ENCODE peak calls at places on chromosomes 13 and 19, in six cellular contexts. Q, U, C, V, B and D are unnamed samples.

GRCh38 chr19:11242864-11243797 is 3.7 kb downstream of the ANGPTL8 start:
- DNase-seq in Q (peak; percentile 83), U (peak; percentile 95), C (peak; percentile 85), V (peak; percentile 92), B (peak; percentile 91), D (peak; percentile 100)

GRCh38 chr13:75864718-75865117 is 228.6 kb downstream of the LMO7 start:
- DNase-seq in Q (no peak), U (no peak), C (peak; percentile 68), V (no peak), B (peak; percentile 85), D (no peak)

GRCh38 chr13:30787747-30788535 is 52.6 kb downstream of the ALOX5AP start:
- DNase-seq in Q (no peak), U (no peak), C (peak; percentile 75), V (no peak), B (no peak), D (peak; percentile 88)

GRCh38 chr13:98853791-98854191 is 101.3 kb upstream of the SLC15A1 start:
- DNase-seq in Q (no peak), U (no peak), C (peak; percentile 89), V (no peak), B (no peak), D (peak; percentile 93)

GRCh38 chr19:29376855-29377354 is 148.9 kb upstream of the VSTM2B start:
- DNase-seq in Q (no peak), U (peak; percentile 21), C (no peak), V (no peak), B (no peak), D (no peak)

GRCh38 chr19:41792513-41793413 is 3.6 kb upstream of the CEACAM3 start:
- DNase-seq in Q (peak; percentile 46), U (peak; percentile 73), C (peak; percentile 69), V (peak; percentile 79), B (peak; percentile 93), D (no peak)

GRCh38 chr19:36008336-36008978 is at the start of gene SYNE4:
- DNase-seq in Q (no peak), U (peak; percentile 94), C (peak; percentile 12), V (peak; percentile 75), B (peak; percentile 51), D (peak; percentile 80)

GRCh38 chr13:27919299-27919933 is 384 bp upstream of the PDX1 start:
- DNase-seq in Q (no peak), U (no peak), C (no peak), V (no peak), B (no peak), D (peak; percentile 69)

GRCh38 chr19:1956143-1956537 is 15.2 kb downstream of the CSNK1G2 start:
- DNase-seq in Q (no peak), U (no peak), C (no peak), V (no peak), B (no peak), D (no peak)

GRCh38 chr13:101474419-101474957 is 22.0 kb downstream of the ITGBL1 start:
- DNase-seq in Q (peak; percentile 52), U (peak; percentile 60), C (peak; percentile 69), V (peak; percentile 80), B (peak; percentile 37), D (no peak)

GRCh38 chr13:74838096-74838495 is 643.9 kb downstream of the TBC1D4 start:
- DNase-seq in Q (no peak), U (no peak), C (no peak), V (no peak), B (no peak), D (no peak)

GRCh38 chr13:56888455-56888854 is 252.3 kb upstream of the PRR20A start:
- DNase-seq in Q (no peak), U (no peak), C (no peak), V (no peak), B (no peak), D (no peak)

GRCh38 chr13:26561636-26562537 is 4.4 kb downstream of the WASF3 start:
- DNase-seq in Q (peak; percentile 41), U (no peak), C (peak; percentile 81), V (peak; percentile 73), B (no peak), D (peak; percentile 81)

GRCh38 chr13:36904219-36904618 is 15.8 kb downstream of the SMAD9 start:
- DNase-seq in Q (no peak), U (no peak), C (no peak), V (no peak), B (no peak), D (no peak)

GRCh38 chr19:1754651-1755466 is 1.6 kb downstream of the ONECUT3 start:
- DNase-seq in Q (no peak), U (no peak), C (no peak), V (peak; percentile 70), B (peak; percentile 34), D (no peak)

GRCh38 chr19:45164577-45165335 is 4.0 kb upstream of the NKPD1 start:
- DNase-seq in Q (no peak), U (peak; percentile 96), C (peak; percentile 78), V (peak; percentile 33), B (no peak), D (peak; percentile 95)

DNA sequence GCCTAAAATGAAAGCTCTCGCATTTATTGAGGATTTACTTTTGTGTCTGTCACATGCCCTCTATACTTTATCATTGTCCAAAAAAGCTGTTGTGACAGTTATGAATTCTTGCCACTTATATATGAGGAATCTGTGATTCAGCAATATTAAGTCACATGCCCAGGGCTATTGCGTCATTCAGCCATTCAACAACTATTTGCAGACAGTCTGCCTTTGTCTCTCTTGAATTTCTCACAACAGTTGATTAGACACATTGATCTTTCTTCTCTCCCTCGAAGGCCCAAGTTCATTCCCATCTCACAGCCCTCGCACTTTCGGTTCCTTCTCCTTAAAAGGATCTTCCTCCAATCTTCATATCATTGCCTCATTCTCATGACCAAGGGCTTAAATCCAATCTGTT is 342.6 kb downstream of the MZT1 start:
- DNase-seq in Q (no peak), U (no peak), C (no peak), V (no peak), B (peak; percentile 46), D (no peak)
- H2AFZ ChIP-seq in Q (no peak overlapping the region), U (peak overlapping the region; percentile 49), C (no peak overlapping the region), V (no peak overlapping the region), B (no peak overlapping the region), D (no peak overlapping the region)

GRCh38 chr13:40651866-40652587 is 14.4 kb downstream of the FOXO1 start:
- DNase-seq in Q (no peak), U (peak; percentile 80), C (no peak), V (no peak), B (no peak), D (no peak)

GRCh38 chr13:40648841-40649240 is 17.6 kb downstream of the FOXO1 start:
- DNase-seq in Q (no peak), U (no peak), C (no peak), V (no peak), B (no peak), D (no peak)

GRCh38 chr13:40653558-40654318 is 12.7 kb downstream of the FOXO1 start:
- DNase-seq in Q (no peak), U (no peak), C (peak; percentile 29), V (peak; percentile 20), B (no peak), D (no peak)

GRCh38 chr13:40656358-40656757 is 10.1 kb downstream of the FOXO1 start:
- DNase-seq in Q (no peak), U (no peak), C (no peak), V (no peak), B (no peak), D (no peak)

DNA sequence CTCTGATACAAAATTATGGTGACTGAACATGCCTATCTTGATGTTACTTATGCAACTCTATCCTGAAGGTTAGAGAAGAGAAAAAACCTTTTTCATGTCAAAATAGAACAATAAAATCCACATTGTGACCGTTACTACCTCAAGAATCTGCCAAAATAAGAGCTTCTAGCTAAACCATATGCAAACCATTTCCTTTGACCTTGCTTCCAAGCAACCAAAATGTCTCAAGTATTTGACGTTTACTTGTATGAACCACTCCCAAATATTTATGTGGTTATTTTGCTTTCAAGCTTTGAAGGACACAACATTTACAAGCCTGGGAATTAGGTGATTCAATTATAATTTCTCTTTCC is 13.9 kb downstream of the FOXO1 start:
- DNase-seq in Q (no peak), U (no peak), C (no peak), V (no peak), B (no peak), D (no peak)
- H3K4me1 ChIP-seq in Q (peaks cover 22% of the 10 kb centered on the region), U (peaks cover 7% of the 10 kb centered on the region), C (peaks cover 15% of the 10 kb centered on the region), V (peaks cover 29% of the 10 kb centered on the region), B (peaks cover 4% of the 10 kb centered on the region), D (peaks cover 17% of the 10 kb centered on the region)

GRCh38 chr19:15028490-15028889 is 20.8 kb upstream of the CASP14 start:
- DNase-seq in Q (no peak), U (no peak), C (no peak), V (no peak), B (no peak), D (no peak)
- H2AFZ ChIP-seq in Q (no peak overlapping the region), U (no peak overlapping the region), C (no peak overlapping the region), V (no peak overlapping the region), B (no peak overlapping the region), D (no peak overlapping the region)

GRCh38 chr19:55641376-55642152 is 762 bp downstream of the ZNF580 start:
- DNase-seq in Q (no peak), U (no peak), C (peak; percentile 61), V (peak; percentile 64), B (no peak), D (peak; percentile 78)

GRCh38 chr19:55643733-55644116 is 276 bp downstream of the ZNF581 start:
- DNase-seq in Q (no peak), U (no peak), C (peak; percentile 53), V (no peak), B (no peak), D (peak; percentile 93)

GRCh38 chr19:55643003-55643732 is at the start of gene ZNF581:
- DNase-seq in Q (peak; percentile 73), U (peak; percentile 71), C (peak; percentile 87), V (peak; percentile 82), B (peak; percentile 90), D (peak; percentile 99)

GRCh38 chr19:55640577-55641375 is at the start of gene ZNF580:
- DNase-seq in Q (peak; percentile 65), U (peak; percentile 75), C (peak; percentile 78), V (peak; percentile 78), B (peak; percentile 80), D (peak; percentile 98)

DNA sequence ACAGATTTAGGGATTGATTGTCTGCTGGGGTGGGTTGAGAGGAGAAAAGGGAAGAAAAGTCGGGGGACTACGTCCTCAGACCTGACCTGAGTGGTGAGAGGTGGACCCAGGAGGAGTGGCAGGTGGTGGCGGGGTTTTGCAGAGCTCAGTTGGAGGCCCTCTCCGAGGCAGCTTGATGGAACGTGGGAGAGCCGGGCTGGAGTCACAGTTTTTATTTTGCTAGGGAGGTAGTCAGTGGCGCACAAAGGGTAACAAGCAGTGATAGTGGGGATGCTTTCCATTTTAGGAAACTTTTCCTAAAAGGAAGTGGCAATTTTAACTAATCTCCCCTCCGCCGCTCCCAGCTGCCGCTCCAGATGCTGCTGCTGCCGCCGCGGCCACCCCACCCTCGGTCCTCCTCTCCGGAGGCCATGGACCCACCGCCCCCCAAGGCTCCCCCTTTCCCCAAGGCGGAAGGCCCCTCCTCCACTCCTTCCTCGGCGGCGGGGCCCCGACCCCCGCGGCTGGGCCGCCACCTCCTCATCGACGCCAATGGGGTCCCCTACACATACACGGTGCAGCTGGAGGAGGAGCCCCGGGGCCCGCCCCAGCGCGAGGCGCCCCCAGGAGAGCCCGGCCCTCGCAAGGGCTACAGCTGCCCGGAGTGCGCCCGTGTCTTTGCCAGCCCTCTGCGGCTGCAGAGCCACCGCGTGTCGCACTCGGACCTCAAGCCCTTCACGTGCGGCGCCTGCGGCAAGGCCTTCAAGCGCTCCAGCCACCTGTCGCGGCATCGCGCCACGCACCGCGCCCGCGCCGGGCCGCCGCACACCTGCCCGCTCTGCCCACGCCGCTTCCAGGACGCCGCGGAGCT is 1.1 kb upstream of the ZNF581 start:
- DNase-seq in Q (no peak), U (no peak), C (peak; percentile 63), V (peak; percentile 57), B (peak; percentile 51), D (peak; percentile 95)
- H3K4me1 ChIP-seq in Q (peaks cover 23% of the 10 kb centered on the region), U (no peaks in the 10 kb centered on the region), C (peaks cover 21% of the 10 kb centered on the region), V (peaks cover 26% of the 10 kb centered on the region), B (peaks cover 38% of the 10 kb centered on the region), D (peaks cover 27% of the 10 kb centered on the region)